ENCODE peak calls at places on chromosomes 12 and 14, in ten cellular contexts. One of them, this sample, is unnamed.

GRCh38 chr12:49874142-49874897 is 29.4 kb downstream of the FAIM2 start:
- DNase-seq in NB4: no peak
- DNase-seq in thoracic aorta: no peak
- DNase-seq in lower lobe of right lung: no peak
- DNase-seq in HCT116: no peak
- DNase-seq in Calu3: no peak
- DNase-seq in GM12865: no peak
- DNase-seq in body of pancreas: no peak
- DNase-seq in WERI-Rb-1: no peak
- DNase-seq in choroid plexus epithelial cell: no peak
- DNase-seq in this sample: no peak

GRCh38 chr14:95229749-95230148 is 72.4 kb upstream of the DICER1 start:
- DNase-seq in NB4: no peak
- DNase-seq in thoracic aorta: no peak
- DNase-seq in lower lobe of right lung: no peak
- DNase-seq in HCT116: no peak
- DNase-seq in Calu3: no peak
- DNase-seq in GM12865: no peak
- DNase-seq in body of pancreas: no peak
- DNase-seq in WERI-Rb-1: no peak
- DNase-seq in choroid plexus epithelial cell: no peak
- DNase-seq in this sample: no peak

GRCh38 chr12:65217127-65217526 is 47.7 kb downstream of the LEMD3 start:
- DNase-seq in NB4: no peak
- DNase-seq in thoracic aorta: no peak
- DNase-seq in lower lobe of right lung: no peak
- DNase-seq in HCT116: no peak
- DNase-seq in Calu3: no peak
- DNase-seq in GM12865: no peak
- DNase-seq in body of pancreas: no peak
- DNase-seq in WERI-Rb-1: no peak
- DNase-seq in choroid plexus epithelial cell: no peak
- DNase-seq in this sample: no peak

GRCh38 chr12:121751034-121751433 is 38.5 kb downstream of the TMEM120B start:
- DNase-seq in NB4: no peak
- DNase-seq in thoracic aorta: no peak
- DNase-seq in lower lobe of right lung: no peak
- DNase-seq in HCT116: no peak
- DNase-seq in Calu3: no peak
- DNase-seq in GM12865: no peak
- DNase-seq in body of pancreas: no peak
- DNase-seq in WERI-Rb-1: no peak
- DNase-seq in choroid plexus epithelial cell: no peak
- DNase-seq in this sample: no peak

GRCh38 chr14:101035466-101036225 is 132.1 kb upstream of the RTL1 start:
- DNase-seq in NB4: no peak
- DNase-seq in thoracic aorta: no peak
- DNase-seq in lower lobe of right lung: no peak
- DNase-seq in HCT116: no peak
- DNase-seq in Calu3: no peak
- DNase-seq in GM12865: no peak
- DNase-seq in body of pancreas: peak; percentile 1
- DNase-seq in WERI-Rb-1: no peak
- DNase-seq in choroid plexus epithelial cell: no peak
- DNase-seq in this sample: no peak

GRCh38 chr12:68393398-68393797 is 61.2 kb upstream of the MDM1 start:
- DNase-seq in NB4: no peak
- DNase-seq in thoracic aorta: no peak
- DNase-seq in lower lobe of right lung: no peak
- DNase-seq in HCT116: no peak
- DNase-seq in Calu3: no peak
- DNase-seq in GM12865: no peak
- DNase-seq in body of pancreas: no peak
- DNase-seq in WERI-Rb-1: no peak
- DNase-seq in choroid plexus epithelial cell: no peak
- DNase-seq in this sample: no peak

GRCh38 chr14:75242546-75243273 is 35.9 kb upstream of the FOS start:
- DNase-seq in NB4: no peak
- DNase-seq in thoracic aorta: no peak
- DNase-seq in lower lobe of right lung: peak; percentile 14
- DNase-seq in HCT116: no peak
- DNase-seq in Calu3: no peak
- DNase-seq in GM12865: no peak
- DNase-seq in body of pancreas: no peak
- DNase-seq in WERI-Rb-1: peak; percentile 84
- DNase-seq in choroid plexus epithelial cell: peak; percentile 84
- DNase-seq in this sample: no peak

GRCh38 chr12:49264873-49265792 is at the start of gene TUBA1C:
- DNase-seq in NB4: peak; percentile 97
- DNase-seq in thoracic aorta: peak; percentile 75
- DNase-seq in lower lobe of right lung: peak; percentile 96
- DNase-seq in HCT116: peak; percentile 94
- DNase-seq in Calu3: peak; percentile 94
- DNase-seq in GM12865: peak; percentile 97
- DNase-seq in body of pancreas: peak; percentile 94
- DNase-seq in WERI-Rb-1: no peak
- DNase-seq in choroid plexus epithelial cell: peak; percentile 96
- DNase-seq in this sample: peak; percentile 99

GRCh38 chr14:88563845-88564244 is 1.0 kb downstream of the ZC3H14 start:
- DNase-seq in NB4: no peak
- DNase-seq in thoracic aorta: no peak
- DNase-seq in lower lobe of right lung: no peak
- DNase-seq in HCT116: no peak
- DNase-seq in Calu3: no peak
- DNase-seq in GM12865: no peak
- DNase-seq in body of pancreas: no peak
- DNase-seq in WERI-Rb-1: no peak
- DNase-seq in choroid plexus epithelial cell: no peak
- DNase-seq in this sample: no peak

GRCh38 chr14:88562532-88562830 is 356 bp upstream of the ZC3H14 start:
- DNase-seq in NB4: no peak
- DNase-seq in thoracic aorta: no peak
- DNase-seq in lower lobe of right lung: no peak
- DNase-seq in HCT116: no peak
- DNase-seq in Calu3: no peak
- DNase-seq in GM12865: no peak
- DNase-seq in body of pancreas: no peak
- DNase-seq in WERI-Rb-1: no peak
- DNase-seq in choroid plexus epithelial cell: no peak
- DNase-seq in this sample: no peak

GRCh38 chr14:88559852-88560251 is 3.0 kb upstream of the ZC3H14 start:
- DNase-seq in NB4: peak; percentile 27
- DNase-seq in thoracic aorta: no peak
- DNase-seq in lower lobe of right lung: no peak
- DNase-seq in HCT116: no peak
- DNase-seq in Calu3: no peak
- DNase-seq in GM12865: no peak
- DNase-seq in body of pancreas: no peak
- DNase-seq in WERI-Rb-1: no peak
- DNase-seq in choroid plexus epithelial cell: peak; percentile 79
- DNase-seq in this sample: no peak

GRCh38 chr14:88565427-88565826 is 2.6 kb downstream of the ZC3H14 start:
- DNase-seq in NB4: no peak
- DNase-seq in thoracic aorta: no peak
- DNase-seq in lower lobe of right lung: no peak
- DNase-seq in HCT116: no peak
- DNase-seq in Calu3: no peak
- DNase-seq in GM12865: no peak
- DNase-seq in body of pancreas: no peak
- DNase-seq in WERI-Rb-1: no peak
- DNase-seq in choroid plexus epithelial cell: no peak
- DNase-seq in this sample: no peak

DNA sequence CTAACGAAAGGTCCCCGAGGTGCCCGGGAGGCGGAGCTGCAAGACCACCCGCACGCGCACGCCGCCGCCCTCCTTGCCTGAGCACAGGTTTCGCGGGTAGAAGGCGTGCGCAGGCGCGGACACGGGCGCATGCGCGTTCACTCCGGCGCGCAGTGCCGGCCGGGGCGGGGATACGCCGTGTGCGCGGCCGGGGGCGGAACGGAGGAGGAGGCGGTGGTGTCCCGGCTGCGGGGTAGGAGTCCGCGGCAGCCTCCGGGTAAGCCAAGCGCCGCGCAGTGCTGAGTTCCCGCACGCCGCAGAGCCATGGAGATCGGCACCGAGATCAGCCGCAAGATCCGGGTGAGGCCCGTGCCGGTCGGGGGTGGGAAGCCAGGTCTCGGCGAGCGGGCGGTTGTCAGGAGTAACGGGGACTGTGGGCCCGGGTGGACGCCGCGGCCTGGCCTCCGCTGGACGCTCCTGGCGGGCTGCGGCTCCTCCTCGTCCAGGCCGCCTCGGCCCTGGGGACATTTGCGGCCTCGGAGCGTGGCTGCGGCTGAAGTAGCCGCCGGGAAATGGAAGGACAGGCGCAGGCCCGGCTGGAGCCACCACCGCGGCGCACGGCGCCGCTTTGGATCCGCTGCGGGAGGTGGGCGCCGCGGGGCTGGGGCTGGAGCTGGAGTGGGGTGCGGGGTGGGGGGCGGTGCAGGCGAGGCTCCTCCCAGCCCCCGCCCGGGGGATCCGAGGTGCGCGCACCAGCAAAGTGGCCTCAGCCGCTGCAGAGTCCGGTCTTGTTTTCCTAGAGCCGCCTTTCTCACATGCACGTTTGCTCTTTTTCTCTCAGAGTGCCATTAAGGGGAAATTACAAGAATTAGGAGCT is at the start of gene ZC3H14:
- DNase-seq in NB4: peak; percentile 91
- DNase-seq in thoracic aorta: no peak
- DNase-seq in lower lobe of right lung: peak; percentile 87
- DNase-seq in HCT116: peak; percentile 68
- DNase-seq in Calu3: peak; percentile 89
- DNase-seq in GM12865: peak; percentile 94
- DNase-seq in body of pancreas: peak; percentile 85
- DNase-seq in WERI-Rb-1: peak; percentile 89
- DNase-seq in choroid plexus epithelial cell: peak; percentile 88
- DNase-seq in this sample: peak; percentile 98
- TF ChIP-seq CTCF in NB4: no peak
- TF ChIP-seq CTCF in thoracic aorta: no peak
- TF ChIP-seq CTCF in lower lobe of right lung: no peak
- TF ChIP-seq CTCF in HCT116: no peak
- TF ChIP-seq CTCF in Calu3: no peak
- TF ChIP-seq CTCF in GM12865: peak; percentile 31
- TF ChIP-seq CTCF in body of pancreas: no peak
- TF ChIP-seq CTCF in WERI-Rb-1: peak; percentile 12
- TF ChIP-seq CTCF in choroid plexus epithelial cell: no peak
- TF ChIP-seq CTCF in this sample: no peak

GRCh38 chr14:21068521-21069387 is 1.4 kb upstream of the ARHGEF40 start:
- DNase-seq in NB4: peak; percentile 85
- DNase-seq in thoracic aorta: peak; percentile 45
- DNase-seq in lower lobe of right lung: peak; percentile 67
- DNase-seq in HCT116: peak; percentile 36
- DNase-seq in Calu3: peak; percentile 60
- DNase-seq in GM12865: peak; percentile 51
- DNase-seq in body of pancreas: peak; percentile 73
- DNase-seq in WERI-Rb-1: peak; percentile 70
- DNase-seq in choroid plexus epithelial cell: peak; percentile 69
- DNase-seq in this sample: peak; percentile 78

GRCh38 chr14:21063479-21063878 is 5.9 kb downstream of the RNASE8 start:
- DNase-seq in NB4: no peak
- DNase-seq in thoracic aorta: no peak
- DNase-seq in lower lobe of right lung: no peak
- DNase-seq in HCT116: no peak
- DNase-seq in Calu3: no peak
- DNase-seq in GM12865: no peak
- DNase-seq in body of pancreas: peak; percentile 55
- DNase-seq in WERI-Rb-1: no peak
- DNase-seq in choroid plexus epithelial cell: peak; percentile 93
- DNase-seq in this sample: no peak

GRCh38 chr14:21069388-21070082 is 569 bp upstream of the ARHGEF40 start:
- DNase-seq in NB4: peak; percentile 12
- DNase-seq in thoracic aorta: no peak
- DNase-seq in lower lobe of right lung: no peak
- DNase-seq in HCT116: no peak
- DNase-seq in Calu3: no peak
- DNase-seq in GM12865: no peak
- DNase-seq in body of pancreas: peak; percentile 65
- DNase-seq in WERI-Rb-1: peak; percentile 35
- DNase-seq in choroid plexus epithelial cell: peak; percentile 21
- DNase-seq in this sample: peak; percentile 30

GRCh38 chr14:21070083-21070609 is at the start of gene ARHGEF40:
- DNase-seq in NB4: no peak
- DNase-seq in thoracic aorta: no peak
- DNase-seq in lower lobe of right lung: peak; percentile 75
- DNase-seq in HCT116: no peak
- DNase-seq in Calu3: peak; percentile 65
- DNase-seq in GM12865: no peak
- DNase-seq in body of pancreas: peak; percentile 77
- DNase-seq in WERI-Rb-1: peak; percentile 61
- DNase-seq in choroid plexus epithelial cell: peak; percentile 43
- DNase-seq in this sample: peak; percentile 70

DNA sequence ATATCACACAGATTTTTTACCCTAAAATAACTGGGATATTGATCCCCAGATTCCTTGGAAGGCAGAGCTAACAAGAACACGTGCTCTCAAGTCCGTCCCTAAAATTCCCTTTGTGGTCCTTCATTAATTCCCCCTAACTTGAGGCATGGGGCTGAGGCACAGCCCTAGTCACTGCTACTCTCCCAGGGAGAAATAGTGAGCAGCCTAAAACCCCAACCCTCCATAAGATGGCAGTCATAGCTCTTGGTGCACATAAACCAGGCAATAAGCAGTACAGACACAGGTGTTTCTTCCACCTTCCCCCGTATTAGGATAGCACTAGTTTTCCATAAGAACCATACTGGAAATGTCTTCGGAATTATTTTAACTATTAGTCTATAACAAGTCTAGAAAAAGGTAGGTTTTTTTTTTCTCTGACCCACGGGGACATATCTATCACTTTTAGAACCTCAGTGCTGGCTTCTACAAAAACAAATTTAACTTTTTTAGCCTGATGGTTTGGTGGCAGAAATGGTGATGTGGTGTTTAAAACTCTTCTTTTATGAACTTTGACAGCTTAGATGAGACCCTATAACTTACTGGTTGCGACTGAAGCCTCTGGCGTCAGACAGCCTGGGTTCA is 3.1 kb upstream of the ARHGEF40 start:
- DNase-seq in NB4: peak; percentile 31
- DNase-seq in thoracic aorta: no peak
- DNase-seq in lower lobe of right lung: no peak
- DNase-seq in HCT116: peak; percentile 19
- DNase-seq in Calu3: no peak
- DNase-seq in GM12865: no peak
- DNase-seq in body of pancreas: no peak
- DNase-seq in WERI-Rb-1: no peak
- DNase-seq in choroid plexus epithelial cell: peak; percentile 28
- DNase-seq in this sample: peak; percentile 39
- TF ChIP-seq CTCF in NB4: peak; percentile 31
- TF ChIP-seq CTCF in thoracic aorta: no peak
- TF ChIP-seq CTCF in lower lobe of right lung: no peak
- TF ChIP-seq CTCF in HCT116: peak; percentile 30
- TF ChIP-seq CTCF in Calu3: no peak
- TF ChIP-seq CTCF in GM12865: peak; percentile 29
- TF ChIP-seq CTCF in body of pancreas: no peak
- TF ChIP-seq CTCF in WERI-Rb-1: peak; percentile 47
- TF ChIP-seq CTCF in choroid plexus epithelial cell: peak; percentile 50
- TF ChIP-seq CTCF in this sample: no peak

GRCh38 chr12:26629864-26630263 is 203.1 kb downstream of the ITPR2 start:
- DNase-seq in NB4: no peak
- DNase-seq in thoracic aorta: no peak
- DNase-seq in lower lobe of right lung: no peak
- DNase-seq in HCT116: no peak
- DNase-seq in Calu3: no peak
- DNase-seq in GM12865: no peak
- DNase-seq in body of pancreas: no peak
- DNase-seq in WERI-Rb-1: no peak
- DNase-seq in choroid plexus epithelial cell: peak; percentile 75
- DNase-seq in this sample: no peak
- TF ChIP-seq CTCF in NB4: no peak
- TF ChIP-seq CTCF in thoracic aorta: no peak
- TF ChIP-seq CTCF in lower lobe of right lung: peak; percentile 21
- TF ChIP-seq CTCF in HCT116: no peak
- TF ChIP-seq CTCF in Calu3: peak; percentile 16
- TF ChIP-seq CTCF in GM12865: no peak
- TF ChIP-seq CTCF in body of pancreas: no peak
- TF ChIP-seq CTCF in WERI-Rb-1: peak; percentile 25
- TF ChIP-seq CTCF in choroid plexus epithelial cell: peak; percentile 79
- TF ChIP-seq CTCF in this sample: no peak

GRCh38 chr14:53793790-53794560 is 162.7 kb downstream of the BMP4 start:
- DNase-seq in NB4: no peak
- DNase-seq in thoracic aorta: no peak
- DNase-seq in lower lobe of right lung: no peak
- DNase-seq in HCT116: no peak
- DNase-seq in Calu3: no peak
- DNase-seq in GM12865: no peak
- DNase-seq in body of pancreas: peak; percentile 3
- DNase-seq in WERI-Rb-1: no peak
- DNase-seq in choroid plexus epithelial cell: no peak
- DNase-seq in this sample: no peak

GRCh38 chr14:53791116-53791515 is 165.5 kb downstream of the BMP4 start:
- DNase-seq in NB4: no peak
- DNase-seq in thoracic aorta: no peak
- DNase-seq in lower lobe of right lung: no peak
- DNase-seq in HCT116: no peak
- DNase-seq in Calu3: no peak
- DNase-seq in GM12865: no peak
- DNase-seq in body of pancreas: no peak
- DNase-seq in WERI-Rb-1: no peak
- DNase-seq in choroid plexus epithelial cell: no peak
- DNase-seq in this sample: no peak

GRCh38 chr14:53796734-53797133 is 159.9 kb downstream of the BMP4 start:
- DNase-seq in NB4: no peak
- DNase-seq in thoracic aorta: no peak
- DNase-seq in lower lobe of right lung: no peak
- DNase-seq in HCT116: no peak
- DNase-seq in Calu3: no peak
- DNase-seq in GM12865: no peak
- DNase-seq in body of pancreas: no peak
- DNase-seq in WERI-Rb-1: no peak
- DNase-seq in choroid plexus epithelial cell: no peak
- DNase-seq in this sample: no peak

GRCh38 chr14:53792909-53793308 is 163.7 kb downstream of the BMP4 start:
- DNase-seq in NB4: no peak
- DNase-seq in thoracic aorta: no peak
- DNase-seq in lower lobe of right lung: no peak
- DNase-seq in HCT116: no peak
- DNase-seq in Calu3: peak; percentile 9
- DNase-seq in GM12865: peak; percentile 14
- DNase-seq in body of pancreas: no peak
- DNase-seq in WERI-Rb-1: no peak
- DNase-seq in choroid plexus epithelial cell: no peak
- DNase-seq in this sample: no peak
- TF ChIP-seq CTCF in NB4: no peak
- TF ChIP-seq CTCF in thoracic aorta: no peak
- TF ChIP-seq CTCF in lower lobe of right lung: no peak
- TF ChIP-seq CTCF in HCT116: peak; percentile 42
- TF ChIP-seq CTCF in Calu3: no peak
- TF ChIP-seq CTCF in GM12865: peak; percentile 8
- TF ChIP-seq CTCF in body of pancreas: no peak
- TF ChIP-seq CTCF in WERI-Rb-1: no peak
- TF ChIP-seq CTCF in choroid plexus epithelial cell: no peak
- TF ChIP-seq CTCF in this sample: no peak